ENCODE peak calls at places on chromosomes 11 and 22, in four cellular contexts. One of them, this sample, is unnamed.

GRCh38 chr11:9613830-9614762 is 40.6 kb downstream of the WEE1 start:
- DNase-seq in breast epithelium: peak
- DNase-seq in IMR-90: peak
- DNase-seq in mesothelial cell of epicardium: peak
- DNase-seq in this sample: peak

GRCh38 chr22:32326647-32327046 is 31.0 kb upstream of the RFPL3 start:
- DNase-seq in breast epithelium: peak
- DNase-seq in IMR-90: no peak
- DNase-seq in mesothelial cell of epicardium: no peak
- DNase-seq in this sample: no peak

GRCh38 chr11:94521684-94522083 is 9.4 kb downstream of the C11orf97 start:
- DNase-seq in mesothelial cell of epicardium: no peak
- DNase-seq in IMR-90: no peak
- DNase-seq in breast epithelium: no peak
- DNase-seq in this sample: no peak

GRCh38 chr11:126544311-126545056 is 189.0 kb downstream of the ST3GAL4 start:
- DNase-seq in mesothelial cell of epicardium: no peak
- DNase-seq in IMR-90: peak
- DNase-seq in breast epithelium: no peak
- DNase-seq in this sample: no peak

GRCh38 chr22:37258005-37258790 is 14.1 kb upstream of the RAC2 start:
- DNase-seq in IMR-90: peak
- DNase-seq in breast epithelium: no peak
- DNase-seq in mesothelial cell of epicardium: no peak
- DNase-seq in this sample: no peak

GRCh38 chr11:75719089-75719638 is 1.5 kb downstream of the MOGAT2 start:
- DNase-seq in mesothelial cell of epicardium: no peak
- DNase-seq in IMR-90: peak
- DNase-seq in breast epithelium: no peak
- DNase-seq in this sample: no peak

GRCh38 chr22:32493551-32493950 is 18.9 kb downstream of the FBXO7 start:
- DNase-seq in mesothelial cell of epicardium: no peak
- DNase-seq in breast epithelium: no peak
- DNase-seq in IMR-90: no peak
- DNase-seq in this sample: no peak

GRCh38 chr11:121762820-121763219 is 310.1 kb upstream of the SORL1-AS1 start:
- DNase-seq in breast epithelium: no peak
- DNase-seq in mesothelial cell of epicardium: peak
- DNase-seq in IMR-90: peak
- DNase-seq in this sample: no peak

GRCh38 chr11:33045551-33046255 is 6.3 kb downstream of the TCP11L1 start:
- DNase-seq in mesothelial cell of epicardium: no peak
- DNase-seq in breast epithelium: no peak
- DNase-seq in IMR-90: no peak
- DNase-seq in this sample: no peak

GRCh38 chr22:50361688-50362087 is 18.6 kb downstream of the PPP6R2 start:
- DNase-seq in breast epithelium: no peak
- DNase-seq in IMR-90: no peak
- DNase-seq in mesothelial cell of epicardium: no peak
- DNase-seq in this sample: no peak

GRCh38 chr11:57429946-57430345 is 3.0 kb upstream of the SLC43A3 start:
- DNase-seq in mesothelial cell of epicardium: no peak
- DNase-seq in IMR-90: no peak
- DNase-seq in breast epithelium: no peak
- DNase-seq in this sample: no peak

DNA sequence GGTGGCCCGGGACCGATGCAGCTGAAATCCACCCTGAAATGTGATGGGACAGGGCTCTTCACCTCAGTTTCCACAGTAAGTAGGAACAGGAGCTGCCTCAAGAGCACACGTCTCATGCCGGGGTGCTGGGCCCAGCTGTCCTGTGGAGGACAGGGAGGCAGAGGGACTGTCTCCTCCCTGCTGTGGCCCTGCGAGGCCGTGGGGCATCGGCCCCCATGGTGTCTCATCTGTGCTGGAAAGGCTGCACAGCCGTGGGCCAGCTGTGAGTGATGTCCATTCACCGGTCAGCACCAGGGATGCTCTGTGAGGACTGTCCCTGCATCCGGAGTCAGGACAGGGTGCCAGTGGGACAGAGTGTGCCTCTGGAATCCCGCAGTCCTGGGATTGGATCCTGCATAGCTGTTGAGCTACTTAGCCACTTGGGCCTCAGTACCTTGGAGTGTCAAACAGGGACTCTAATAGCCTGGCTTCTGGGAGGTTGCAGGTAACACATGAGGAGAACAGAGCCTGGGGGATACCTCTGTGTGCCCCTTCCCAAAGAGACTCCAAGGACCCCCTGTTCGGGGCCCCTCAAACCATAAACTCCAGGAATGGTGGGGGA is 16.5 kb downstream of the TRPM5 start:
- DNase-seq in breast epithelium: no peak
- DNase-seq in IMR-90: no peak
- DNase-seq in mesothelial cell of epicardium: no peak
- DNase-seq in this sample: no peak
- TF ChIP-seq CTCF in breast epithelium: no peak
- TF ChIP-seq CTCF in IMR-90: no peak
- TF ChIP-seq CTCF in mesothelial cell of epicardium: no peak
- TF ChIP-seq CTCF in this sample: no peak

GRCh38 chr22:24107668-24108067 is 73.6 kb upstream of the SUSD2 start:
- DNase-seq in breast epithelium: peak
- DNase-seq in IMR-90: peak
- DNase-seq in mesothelial cell of epicardium: no peak
- DNase-seq in this sample: no peak
- TF ChIP-seq CTCF in breast epithelium: no peak
- TF ChIP-seq CTCF in IMR-90: peak
- TF ChIP-seq CTCF in mesothelial cell of epicardium: no peak
- TF ChIP-seq CTCF in this sample: no peak

GRCh38 chr11:113386866-113387265 is 713 bp upstream of the ANKK1 start:
- DNase-seq in breast epithelium: no peak
- DNase-seq in mesothelial cell of epicardium: no peak
- DNase-seq in IMR-90: no peak
- DNase-seq in this sample: no peak

GRCh38 chr11:113385749-113386148 is 1.8 kb upstream of the ANKK1 start:
- DNase-seq in IMR-90: no peak
- DNase-seq in mesothelial cell of epicardium: no peak
- DNase-seq in breast epithelium: no peak
- DNase-seq in this sample: no peak

GRCh38 chr11:113384551-113384950 is 3.0 kb upstream of the ANKK1 start:
- DNase-seq in breast epithelium: no peak
- DNase-seq in IMR-90: peak
- DNase-seq in mesothelial cell of epicardium: no peak
- DNase-seq in this sample: no peak

GRCh38 chr11:113389288-113389687 is 1.7 kb downstream of the ANKK1 start:
- DNase-seq in breast epithelium: no peak
- DNase-seq in mesothelial cell of epicardium: no peak
- DNase-seq in IMR-90: no peak
- DNase-seq in this sample: peak

GRCh38 chr11:113387605-113388211 is at the start of gene ANKK1:
- DNase-seq in IMR-90: no peak
- DNase-seq in breast epithelium: no peak
- DNase-seq in mesothelial cell of epicardium: no peak
- DNase-seq in this sample: no peak
- TF ChIP-seq CTCF in IMR-90: no peak
- TF ChIP-seq CTCF in breast epithelium: no peak
- TF ChIP-seq CTCF in mesothelial cell of epicardium: no peak
- TF ChIP-seq CTCF in this sample: no peak

DNA sequence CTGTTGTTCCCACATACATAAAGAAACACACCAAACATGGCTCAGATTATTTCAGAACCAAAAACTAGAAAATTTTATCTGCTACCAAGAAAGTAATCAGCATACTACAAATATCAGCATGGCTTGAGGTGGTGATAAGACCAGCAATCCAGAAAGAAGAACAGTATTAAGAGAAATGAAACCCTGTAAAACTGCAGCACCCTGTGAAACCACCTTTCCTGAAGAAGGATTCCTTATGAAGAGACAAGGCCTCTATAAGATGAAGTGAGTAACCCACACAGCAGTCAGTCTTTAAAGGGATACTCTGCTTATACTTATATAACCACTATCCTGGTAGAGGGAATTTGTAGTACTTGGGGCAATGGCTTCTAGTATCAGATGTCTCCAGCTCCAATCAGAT is 49.9 kb downstream of the RSF1 start:
- DNase-seq in IMR-90: no peak
- DNase-seq in mesothelial cell of epicardium: no peak
- DNase-seq in breast epithelium: no peak
- DNase-seq in this sample: no peak
- TF ChIP-seq CTCF in IMR-90: no peak
- TF ChIP-seq CTCF in mesothelial cell of epicardium: no peak
- TF ChIP-seq CTCF in breast epithelium: no peak
- TF ChIP-seq CTCF in this sample: no peak

DNA sequence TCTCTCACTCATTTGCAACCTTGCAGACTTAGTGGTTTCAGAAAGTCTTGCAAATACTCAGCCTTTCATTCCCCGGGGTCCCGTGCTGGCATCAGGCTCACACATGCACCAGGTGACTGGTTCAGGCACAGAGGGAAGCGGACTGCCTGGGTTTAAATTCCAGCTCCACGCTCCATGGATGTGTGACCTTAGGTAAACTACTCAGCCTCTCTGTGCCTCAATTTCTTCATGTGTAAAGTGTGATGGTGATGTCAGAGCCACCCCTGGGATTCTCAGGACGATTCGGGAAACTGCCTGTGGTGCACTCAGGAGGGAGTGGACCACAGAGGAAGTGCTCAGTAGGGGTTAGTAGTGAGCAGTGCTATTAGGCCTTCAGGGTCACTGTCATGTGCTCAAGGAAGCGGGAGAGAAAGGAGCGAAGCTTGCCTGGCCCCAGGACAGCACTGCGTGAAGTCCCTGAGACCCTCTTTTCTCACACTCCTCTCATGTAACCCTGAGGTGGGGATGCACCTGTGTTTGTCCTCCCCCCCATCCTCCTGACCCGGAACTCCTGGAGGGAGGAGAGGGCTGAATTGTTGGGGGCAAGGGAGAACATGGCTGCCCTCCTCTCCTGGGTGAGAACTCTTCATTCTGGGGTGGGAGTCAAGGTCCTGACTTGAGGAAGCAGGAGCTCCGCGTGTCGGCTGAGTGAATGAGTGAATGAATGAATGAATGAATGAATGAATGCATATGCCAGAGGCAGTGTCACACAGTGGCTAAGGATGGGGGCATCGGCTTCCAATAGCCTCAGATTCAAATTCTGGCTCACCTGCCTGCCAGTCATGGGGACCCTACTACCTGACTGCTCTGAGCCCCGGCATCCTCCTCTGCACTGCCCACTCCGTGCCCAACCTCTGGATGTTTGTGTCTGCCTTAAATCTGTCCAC is 14.4 kb upstream of the UPK3A start:
- DNase-seq in IMR-90: no peak
- DNase-seq in breast epithelium: no peak
- DNase-seq in mesothelial cell of epicardium: no peak
- DNase-seq in this sample: no peak
- TF ChIP-seq CTCF in IMR-90: no peak
- TF ChIP-seq CTCF in breast epithelium: no peak
- TF ChIP-seq CTCF in mesothelial cell of epicardium: no peak
- TF ChIP-seq CTCF in this sample: no peak

DNA sequence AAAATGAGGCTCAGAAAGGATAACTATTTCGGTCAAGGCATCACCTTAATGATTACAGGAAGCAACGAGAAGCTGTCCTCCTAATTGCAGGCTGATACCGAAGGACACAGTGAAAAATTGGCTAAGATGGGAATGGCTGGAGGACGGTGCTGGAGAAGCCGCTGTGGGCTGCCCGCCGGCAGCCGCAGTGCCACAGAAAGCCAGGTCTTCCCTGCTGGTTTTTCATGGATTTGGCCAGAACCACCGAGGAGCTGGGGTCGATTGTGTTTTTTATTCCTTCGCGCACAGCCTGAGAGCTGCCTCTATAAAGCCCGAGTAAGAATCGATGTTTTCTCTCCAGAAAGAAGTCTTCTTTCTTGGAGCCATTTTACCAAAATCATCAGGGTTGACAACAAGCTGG is 1484.2 kb downstream of the BRD1 start:
- DNase-seq in mesothelial cell of epicardium: no peak
- DNase-seq in IMR-90: no peak
- DNase-seq in breast epithelium: no peak
- DNase-seq in this sample: no peak
- TF ChIP-seq CTCF in mesothelial cell of epicardium: no peak
- TF ChIP-seq CTCF in IMR-90: no peak
- TF ChIP-seq CTCF in breast epithelium: no peak
- TF ChIP-seq CTCF in this sample: no peak

DNA sequence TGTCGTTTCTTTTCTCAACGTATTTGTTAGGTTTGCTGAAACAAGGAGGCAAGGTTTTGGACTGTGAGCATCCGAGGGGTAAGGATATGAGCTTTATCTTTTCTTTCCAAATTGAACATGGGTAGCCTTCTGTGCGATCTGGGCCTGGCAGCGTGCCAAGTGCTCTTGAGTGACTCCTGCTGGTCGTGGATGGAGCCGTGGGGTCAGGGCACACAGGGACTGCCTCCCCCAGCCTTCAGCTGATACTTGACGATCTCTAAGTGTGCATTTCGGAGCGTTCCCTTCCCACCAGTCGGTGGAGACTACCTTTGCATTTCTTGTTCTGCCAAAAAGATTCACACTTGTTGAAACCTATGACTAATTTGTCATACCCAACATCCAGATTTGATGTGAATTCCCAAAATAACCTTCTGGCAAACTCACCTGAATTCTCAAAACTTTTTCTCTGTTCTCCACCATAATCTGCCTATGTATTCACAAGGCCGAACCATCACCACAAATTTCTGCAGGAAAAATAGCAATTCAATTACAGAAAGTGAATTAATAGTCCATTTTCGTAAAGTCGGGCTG is 40.2 kb upstream of the CLMP start:
- DNase-seq in breast epithelium: peak
- DNase-seq in IMR-90: no peak
- DNase-seq in mesothelial cell of epicardium: no peak
- DNase-seq in this sample: no peak
- TF ChIP-seq CTCF in breast epithelium: peak
- TF ChIP-seq CTCF in IMR-90: peak
- TF ChIP-seq CTCF in mesothelial cell of epicardium: peak
- TF ChIP-seq CTCF in this sample: peak

GRCh38 chr22:45769569-45770210 is 98.1 kb downstream of the ATXN10 start:
- DNase-seq in mesothelial cell of epicardium: no peak
- DNase-seq in breast epithelium: no peak
- DNase-seq in IMR-90: peak
- DNase-seq in this sample: no peak

GRCh38 chr22:45771711-45772110 is 100.1 kb downstream of the ATXN10 start:
- DNase-seq in mesothelial cell of epicardium: no peak
- DNase-seq in IMR-90: no peak
- DNase-seq in breast epithelium: no peak
- DNase-seq in this sample: no peak

GRCh38 chr22:45768490-45768889 is 96.9 kb downstream of the ATXN10 start:
- DNase-seq in mesothelial cell of epicardium: no peak
- DNase-seq in breast epithelium: no peak
- DNase-seq in IMR-90: no peak
- DNase-seq in this sample: no peak

GRCh38 chr22:45771057-45771456 is 99.4 kb downstream of the ATXN10 start:
- DNase-seq in IMR-90: no peak
- DNase-seq in breast epithelium: no peak
- DNase-seq in mesothelial cell of epicardium: no peak
- DNase-seq in this sample: no peak

DNA sequence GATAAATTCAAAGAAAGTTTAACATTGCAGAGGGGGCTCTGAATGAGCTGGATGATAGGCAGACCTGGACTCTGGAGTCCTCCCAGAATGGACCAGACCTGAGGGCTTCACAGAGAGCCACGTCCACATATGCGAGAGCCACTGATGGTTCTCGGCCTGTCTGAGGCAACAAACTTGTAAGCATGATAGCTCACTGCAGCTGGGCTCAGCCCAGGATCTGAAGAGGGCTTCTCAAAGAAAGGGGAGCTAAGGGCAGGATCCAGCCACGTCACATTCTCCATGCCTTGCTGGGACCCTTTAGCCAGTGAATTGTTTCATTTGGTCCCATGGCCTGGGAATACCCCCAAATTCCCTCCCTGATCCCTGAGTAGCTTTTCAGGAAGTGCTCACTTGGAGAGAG is 98.9 kb downstream of the ATXN10 start:
- DNase-seq in IMR-90: no peak
- DNase-seq in mesothelial cell of epicardium: no peak
- DNase-seq in breast epithelium: no peak
- DNase-seq in this sample: no peak
- TF ChIP-seq CTCF in IMR-90: no peak
- TF ChIP-seq CTCF in mesothelial cell of epicardium: no peak
- TF ChIP-seq CTCF in breast epithelium: no peak
- TF ChIP-seq CTCF in this sample: no peak

This sample was measured in D721Med.